ENCODE peak calls at places on chromosomes 5 and 9, in nine cellular contexts. One of them, this sample, is unnamed.

GRCh38 chr5:79518718-79519117 is 4.8 kb upstream of the HOMER1 start:
- DNase-seq in astrocyte of the spinal cord: no peak
- DNase-seq in AG09309: no peak
- DNase-seq in AG04449: no peak
- DNase-seq in epithelial cell of esophagus: no peak
- DNase-seq in nephron progenitor cell: no peak
- DNase-seq in left ventricle myocardium inferior: no peak
- DNase-seq in GM20000: no peak
- DNase-seq in glutamatergic neuron: no peak
- DNase-seq in this sample: no peak

GRCh38 chr5:65062684-65063083 is 294.0 kb downstream of the CWC27 start:
- DNase-seq in epithelial cell of esophagus: peak
- DNase-seq in glutamatergic neuron: no peak
- DNase-seq in left ventricle myocardium inferior: no peak
- DNase-seq in nephron progenitor cell: no peak
- DNase-seq in AG04449: peak
- DNase-seq in AG09309: peak
- DNase-seq in astrocyte of the spinal cord: peak
- DNase-seq in GM20000: no peak
- DNase-seq in this sample: no peak

GRCh38 chr5:138444078-138444773 is 5.4 kb downstream of the REEP2 start:
- DNase-seq in astrocyte of the spinal cord: no peak
- DNase-seq in glutamatergic neuron: no peak
- DNase-seq in left ventricle myocardium inferior: no peak
- DNase-seq in GM20000: no peak
- DNase-seq in AG09309: no peak
- DNase-seq in AG04449: no peak
- DNase-seq in nephron progenitor cell: no peak
- DNase-seq in epithelial cell of esophagus: no peak
- DNase-seq in this sample: no peak

GRCh38 chr9:123656565-123656964 is 273.4 kb downstream of the DENND1A start:
- DNase-seq in left ventricle myocardium inferior: no peak
- DNase-seq in AG09309: no peak
- DNase-seq in GM20000: no peak
- DNase-seq in AG04449: no peak
- DNase-seq in astrocyte of the spinal cord: peak
- DNase-seq in glutamatergic neuron: no peak
- DNase-seq in nephron progenitor cell: no peak
- DNase-seq in epithelial cell of esophagus: peak
- DNase-seq in this sample: no peak

GRCh38 chr9:120712539-120713031 is 1.7 kb downstream of the MEGF9 start:
- DNase-seq in AG04449: no peak
- DNase-seq in GM20000: no peak
- DNase-seq in astrocyte of the spinal cord: no peak
- DNase-seq in epithelial cell of esophagus: peak
- DNase-seq in nephron progenitor cell: no peak
- DNase-seq in glutamatergic neuron: no peak
- DNase-seq in left ventricle myocardium inferior: no peak
- DNase-seq in AG09309: no peak
- DNase-seq in this sample: no peak

GRCh38 chr9:125929846-125930245 is 182.7 kb downstream of the PBX3 start:
- DNase-seq in nephron progenitor cell: no peak
- DNase-seq in epithelial cell of esophagus: peak
- DNase-seq in astrocyte of the spinal cord: peak
- DNase-seq in AG09309: no peak
- DNase-seq in glutamatergic neuron: no peak
- DNase-seq in left ventricle myocardium inferior: no peak
- DNase-seq in AG04449: no peak
- DNase-seq in GM20000: no peak
- DNase-seq in this sample: no peak

GRCh38 chr9:13358128-13358527 is 78.6 kb upstream of the MPDZ start:
- DNase-seq in AG04449: peak
- DNase-seq in left ventricle myocardium inferior: no peak
- DNase-seq in AG09309: peak
- DNase-seq in nephron progenitor cell: no peak
- DNase-seq in epithelial cell of esophagus: peak
- DNase-seq in astrocyte of the spinal cord: peak
- DNase-seq in GM20000: no peak
- DNase-seq in glutamatergic neuron: no peak
- DNase-seq in this sample: no peak

GRCh38 chr5:98750693-98751092 is 22.8 kb upstream of the RGMB start:
- DNase-seq in epithelial cell of esophagus: peak
- DNase-seq in left ventricle myocardium inferior: no peak
- DNase-seq in AG09309: no peak
- DNase-seq in astrocyte of the spinal cord: no peak
- DNase-seq in AG04449: no peak
- DNase-seq in nephron progenitor cell: no peak
- DNase-seq in GM20000: no peak
- DNase-seq in glutamatergic neuron: no peak
- DNase-seq in this sample: no peak

GRCh38 chr5:153965102-153965645 is 73.5 kb downstream of the FAM114A2 start:
- DNase-seq in left ventricle myocardium inferior: no peak
- DNase-seq in GM20000: peak
- DNase-seq in astrocyte of the spinal cord: peak
- DNase-seq in glutamatergic neuron: peak
- DNase-seq in AG04449: no peak
- DNase-seq in nephron progenitor cell: peak
- DNase-seq in epithelial cell of esophagus: peak
- DNase-seq in AG09309: peak
- DNase-seq in this sample: peak

GRCh38 chr9:89676281-89676680 is 71.5 kb downstream of the GADD45G start:
- DNase-seq in left ventricle myocardium inferior: peak
- DNase-seq in glutamatergic neuron: peak
- DNase-seq in AG09309: no peak
- DNase-seq in AG04449: no peak
- DNase-seq in GM20000: no peak
- DNase-seq in nephron progenitor cell: no peak
- DNase-seq in epithelial cell of esophagus: peak
- DNase-seq in astrocyte of the spinal cord: no peak
- DNase-seq in this sample: no peak

GRCh38 chr5:133469846-133470245 is 142.5 kb downstream of the FSTL4 start:
- DNase-seq in left ventricle myocardium inferior: no peak
- DNase-seq in AG04449: no peak
- DNase-seq in nephron progenitor cell: no peak
- DNase-seq in epithelial cell of esophagus: no peak
- DNase-seq in AG09309: no peak
- DNase-seq in GM20000: no peak
- DNase-seq in astrocyte of the spinal cord: no peak
- DNase-seq in glutamatergic neuron: no peak
- DNase-seq in this sample: no peak

GRCh38 chr5:179901915-179902762 is 5.6 kb downstream of the TBC1D9B start:
- DNase-seq in left ventricle myocardium inferior: no peak
- DNase-seq in epithelial cell of esophagus: no peak
- DNase-seq in GM20000: no peak
- DNase-seq in AG04449: no peak
- DNase-seq in AG09309: no peak
- DNase-seq in glutamatergic neuron: no peak
- DNase-seq in nephron progenitor cell: no peak
- DNase-seq in astrocyte of the spinal cord: no peak
- DNase-seq in this sample: no peak

GRCh38 chr5:111627862-111628261 is 115.5 kb upstream of the STARD4 start:
- DNase-seq in glutamatergic neuron: no peak
- DNase-seq in AG09309: no peak
- DNase-seq in AG04449: no peak
- DNase-seq in astrocyte of the spinal cord: no peak
- DNase-seq in left ventricle myocardium inferior: no peak
- DNase-seq in nephron progenitor cell: no peak
- DNase-seq in GM20000: no peak
- DNase-seq in epithelial cell of esophagus: no peak
- DNase-seq in this sample: no peak

GRCh38 chr9:15354713-15355112 is 47.7 kb upstream of the TTC39B start:
- DNase-seq in nephron progenitor cell: no peak
- DNase-seq in glutamatergic neuron: no peak
- DNase-seq in AG09309: no peak
- DNase-seq in epithelial cell of esophagus: no peak
- DNase-seq in astrocyte of the spinal cord: no peak
- DNase-seq in GM20000: no peak
- DNase-seq in left ventricle myocardium inferior: no peak
- DNase-seq in AG04449: no peak
- DNase-seq in this sample: no peak

DNA sequence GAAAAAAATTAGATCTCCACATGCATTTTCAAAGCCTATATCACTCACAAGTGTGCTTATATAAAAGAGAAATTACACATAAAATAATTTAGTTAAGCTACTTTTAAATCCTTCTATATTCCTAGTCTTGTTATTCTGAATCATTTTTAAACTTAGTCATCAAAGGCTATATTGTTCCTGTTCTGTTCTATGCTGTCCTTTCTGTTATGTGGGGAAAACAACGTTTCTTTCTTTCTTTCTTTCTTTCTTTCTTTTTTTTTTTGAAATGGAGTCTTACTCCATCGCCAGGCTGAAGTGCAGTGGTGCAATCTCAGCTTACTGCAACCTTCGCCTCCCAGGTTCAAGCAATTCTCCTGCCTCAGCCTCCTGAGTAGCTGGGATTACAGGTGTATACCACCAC is 389.2 kb upstream of the FTMT start:
- DNase-seq in AG04449: no peak
- DNase-seq in left ventricle myocardium inferior: no peak
- DNase-seq in AG09309: no peak
- DNase-seq in nephron progenitor cell: no peak
- DNase-seq in astrocyte of the spinal cord: no peak
- DNase-seq in glutamatergic neuron: no peak
- DNase-seq in GM20000: no peak
- DNase-seq in epithelial cell of esophagus: no peak
- DNase-seq in this sample: no peak
- TF ChIP-seq CTCF in AG04449: no peak
- TF ChIP-seq CTCF in left ventricle myocardium inferior: no peak
- TF ChIP-seq CTCF in AG09309: no peak
- TF ChIP-seq CTCF in nephron progenitor cell: no peak
- TF ChIP-seq CTCF in astrocyte of the spinal cord: no peak
- TF ChIP-seq CTCF in glutamatergic neuron: no peak
- TF ChIP-seq CTCF in GM20000: no peak
- TF ChIP-seq CTCF in epithelial cell of esophagus: no peak
- TF ChIP-seq CTCF in this sample: no peak

GRCh38 chr5:139473565-139473964 is 2.8 kb downstream of the SMIM33 start:
- DNase-seq in GM20000: no peak
- DNase-seq in AG04449: no peak
- DNase-seq in left ventricle myocardium inferior: no peak
- DNase-seq in AG09309: no peak
- DNase-seq in nephron progenitor cell: no peak
- DNase-seq in astrocyte of the spinal cord: no peak
- DNase-seq in epithelial cell of esophagus: peak
- DNase-seq in glutamatergic neuron: no peak
- DNase-seq in this sample: no peak
- TF ChIP-seq CTCF in GM20000: no peak
- TF ChIP-seq CTCF in AG04449: peak
- TF ChIP-seq CTCF in left ventricle myocardium inferior: no peak
- TF ChIP-seq CTCF in AG09309: no peak
- TF ChIP-seq CTCF in nephron progenitor cell: no peak
- TF ChIP-seq CTCF in astrocyte of the spinal cord: no peak
- TF ChIP-seq CTCF in epithelial cell of esophagus: peak
- TF ChIP-seq CTCF in glutamatergic neuron: no peak
- TF ChIP-seq CTCF in this sample: no peak

GRCh38 chr5:53069626-53070025 is 39.9 kb downstream of the MOCS2 start:
- DNase-seq in epithelial cell of esophagus: peak
- DNase-seq in AG09309: peak
- DNase-seq in nephron progenitor cell: no peak
- DNase-seq in left ventricle myocardium inferior: no peak
- DNase-seq in glutamatergic neuron: no peak
- DNase-seq in AG04449: no peak
- DNase-seq in astrocyte of the spinal cord: peak
- DNase-seq in GM20000: no peak
- DNase-seq in this sample: no peak

GRCh38 chr5:53067641-53068040 is 41.9 kb downstream of the MOCS2 start:
- DNase-seq in AG09309: no peak
- DNase-seq in AG04449: no peak
- DNase-seq in GM20000: no peak
- DNase-seq in epithelial cell of esophagus: peak
- DNase-seq in glutamatergic neuron: no peak
- DNase-seq in astrocyte of the spinal cord: peak
- DNase-seq in left ventricle myocardium inferior: no peak
- DNase-seq in nephron progenitor cell: no peak
- DNase-seq in this sample: no peak

GRCh38 chr5:53073349-53073748 is 36.2 kb downstream of the MOCS2 start:
- DNase-seq in epithelial cell of esophagus: no peak
- DNase-seq in GM20000: no peak
- DNase-seq in nephron progenitor cell: peak
- DNase-seq in AG04449: no peak
- DNase-seq in AG09309: no peak
- DNase-seq in astrocyte of the spinal cord: no peak
- DNase-seq in glutamatergic neuron: no peak
- DNase-seq in left ventricle myocardium inferior: no peak
- DNase-seq in this sample: no peak

GRCh38 chr5:53071298-53071697 is 38.3 kb downstream of the MOCS2 start:
- DNase-seq in epithelial cell of esophagus: no peak
- DNase-seq in left ventricle myocardium inferior: no peak
- DNase-seq in glutamatergic neuron: no peak
- DNase-seq in astrocyte of the spinal cord: no peak
- DNase-seq in nephron progenitor cell: no peak
- DNase-seq in AG04449: no peak
- DNase-seq in AG09309: no peak
- DNase-seq in GM20000: no peak
- DNase-seq in this sample: no peak

DNA sequence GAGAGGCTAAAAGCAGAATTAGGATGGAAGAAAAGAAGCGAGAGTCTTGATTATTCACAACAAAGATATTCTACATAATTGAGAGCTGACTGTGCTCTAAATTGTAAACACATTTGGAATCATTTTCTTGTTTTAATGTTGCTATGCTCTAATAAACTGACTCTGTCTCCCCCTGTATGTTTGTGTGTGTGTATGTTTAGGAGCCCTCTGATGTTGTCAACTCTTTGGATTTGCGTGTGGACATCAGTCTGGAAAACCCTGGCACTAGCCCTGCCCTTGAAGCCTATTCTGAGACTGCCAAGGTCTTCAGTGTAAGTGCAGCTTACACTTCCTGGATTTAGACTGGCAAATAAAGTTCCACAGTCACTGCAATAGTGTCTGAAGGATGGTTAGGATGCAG is 37.8 kb downstream of the MOCS2 start:
- DNase-seq in AG04449: no peak
- DNase-seq in left ventricle myocardium inferior: no peak
- DNase-seq in nephron progenitor cell: no peak
- DNase-seq in AG09309: peak
- DNase-seq in epithelial cell of esophagus: no peak
- DNase-seq in astrocyte of the spinal cord: no peak
- DNase-seq in GM20000: no peak
- DNase-seq in glutamatergic neuron: no peak
- DNase-seq in this sample: no peak
- TF ChIP-seq CTCF in AG04449: no peak
- TF ChIP-seq CTCF in left ventricle myocardium inferior: no peak
- TF ChIP-seq CTCF in nephron progenitor cell: no peak
- TF ChIP-seq CTCF in AG09309: peak
- TF ChIP-seq CTCF in epithelial cell of esophagus: no peak
- TF ChIP-seq CTCF in astrocyte of the spinal cord: no peak
- TF ChIP-seq CTCF in GM20000: no peak
- TF ChIP-seq CTCF in glutamatergic neuron: no peak
- TF ChIP-seq CTCF in this sample: no peak

DNA sequence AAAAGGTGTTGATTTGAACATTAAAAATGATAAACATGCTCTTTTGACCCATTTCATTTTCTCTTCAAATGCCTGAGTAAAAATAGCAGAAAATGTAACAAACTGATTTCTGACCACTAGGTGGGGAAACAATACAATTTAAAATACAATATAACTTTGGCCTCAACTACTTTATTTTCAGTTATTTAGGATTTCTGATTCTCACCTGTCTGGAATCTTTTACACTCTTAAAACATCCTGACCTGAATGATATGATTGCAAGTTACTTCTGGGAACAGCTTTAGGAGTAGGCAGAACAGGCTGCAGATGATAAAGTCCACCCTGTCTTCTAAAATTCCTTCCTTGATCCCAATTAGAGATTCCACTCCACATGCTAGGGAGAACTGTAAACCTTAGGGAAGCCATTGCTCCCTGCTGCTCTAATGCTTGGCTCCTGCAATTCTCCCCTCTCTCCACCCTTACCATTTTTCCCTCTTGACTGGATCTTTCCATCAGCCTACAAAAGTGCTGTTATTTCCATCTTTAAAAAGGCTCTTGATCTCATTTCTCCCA is 70.3 kb downstream of the FYB1 start:
- DNase-seq in glutamatergic neuron: no peak
- DNase-seq in AG09309: no peak
- DNase-seq in astrocyte of the spinal cord: no peak
- DNase-seq in left ventricle myocardium inferior: no peak
- DNase-seq in epithelial cell of esophagus: peak
- DNase-seq in AG04449: no peak
- DNase-seq in nephron progenitor cell: no peak
- DNase-seq in GM20000: no peak
- DNase-seq in this sample: no peak
- TF ChIP-seq CTCF in glutamatergic neuron: peak
- TF ChIP-seq CTCF in AG09309: peak
- TF ChIP-seq CTCF in astrocyte of the spinal cord: peak
- TF ChIP-seq CTCF in left ventricle myocardium inferior: peak
- TF ChIP-seq CTCF in epithelial cell of esophagus: no peak
- TF ChIP-seq CTCF in AG04449: no peak
- TF ChIP-seq CTCF in nephron progenitor cell: peak
- TF ChIP-seq CTCF in GM20000: no peak
- TF ChIP-seq CTCF in this sample: peak